ENCODE peak calls at places on chromosomes 16 and 17, in five cellular contexts. O is activated T-cell treated with anti-CD3 and anti-CD28 coated beads, Interleukin-2, amount 50 U/mL, for 4 hours; P is GM23338; Q is H54; G is A549. T is an unnamed sample.

GRCh38 chr17:7894866-7895265 is 6.3 kb downstream of the CHD3 start:
- DNase-seq in O (no peak), Q (no peak), G (no peak), P (no peak), T (no peak)

GRCh38 chr16:30570621-30571443 is 682 bp downstream of the ZNF688 start:
- DNase-seq in P (peak), Q (no peak), G (no peak), O (no peak), T (no peak)

GRCh38 chr16:54482892-54483574 is 196.4 kb upstream of the IRX3 start:
- DNase-seq in Q (no peak), P (no peak), G (no peak), O (no peak), T (no peak)

GRCh38 chr16:29011112-29011511 is 26.3 kb downstream of the LAT start:
- DNase-seq in G (no peak), Q (no peak), O (no peak), P (peak), T (no peak)

GRCh38 chr17:55706808-55707773 is 15.6 kb downstream of the TMEM100 start:
- DNase-seq in G (no peak), P (peak), Q (no peak), O (no peak), T (no peak)

GRCh38 chr16:28149016-28149888 is 62.5 kb downstream of the XPO6 start:
- DNase-seq in P (no peak), O (no peak), G (no peak), Q (no peak), T (no peak)

GRCh38 chr17:8283356-8283755 is 5.1 kb upstream of the RANGRF start:
- DNase-seq in P (no peak), G (no peak), O (no peak), Q (no peak), T (no peak)

GRCh38 chr16:28984091-28984490 is 761 bp upstream of the LAT start:
- DNase-seq in Q (no peak), O (no peak), P (no peak), G (no peak), T (no peak)

GRCh38 chr17:77495575-77495974 is 354.8 kb downstream of the SEC14L1 start:
- DNase-seq in P (no peak), O (no peak), Q (no peak), G (no peak), T (no peak)

GRCh38 chr17:57676543-57676942 is 68.6 kb downstream of the CCDC182 start:
- DNase-seq in O (no peak), G (no peak), P (no peak), Q (no peak), T (no peak)

GRCh38 chr17:30188211-30188939 is 47.1 kb downstream of the SLC6A4 start:
- DNase-seq in P (no peak), O (no peak), G (no peak), Q (no peak), T (no peak)

GRCh38 chr16:3907586-3907985 is 27.1 kb upstream of the CREBBP start:
- DNase-seq in Q (no peak), O (no peak), G (no peak), P (peak), T (no peak)

GRCh38 chr16:35753559-35754390 is 2294.4 kb downstream of the TP53TG3F start:
- DNase-seq in G (no peak), P (no peak), O (no peak), Q (no peak), T (no peak)

GRCh38 chr17:6995500-6996255 is at the start of gene ALOX12:
- DNase-seq in G (no peak), P (peak), O (no peak), Q (no peak), T (no peak)

GRCh38 chr17:78723001-78723796 is 58.9 kb downstream of the CYTH1 start:
- DNase-seq in Q (no peak), P (peak), G (no peak), O (no peak), T (no peak)

GRCh38 chr17:77182205-77182604 is 41.4 kb downstream of the SEC14L1 start:
- DNase-seq in G (no peak), P (no peak), Q (no peak), O (no peak), T (no peak)

GRCh38 chr17:81057079-81057730 is 22.3 kb downstream of the BAIAP2 start:
- DNase-seq in O (no peak), G (peak), P (no peak), Q (peak), T (peak)

GRCh38 chr17:76452102-76452645 is 778 bp downstream of the UBE2O start:
- DNase-seq in G (no peak), Q (no peak), O (no peak), P (no peak), T (no peak)

GRCh38 chr17:7445011-7445927 is at the start of gene CHRNB1:
- DNase-seq in G (peak), P (peak), Q (no peak), O (no peak), T (peak)

GRCh38 chr17:8073627-8074485 is 13.7 kb downstream of the ALOX12B start:
- DNase-seq in P (peak), G (peak), Q (peak), O (peak), T (peak)

GRCh38 chr17:836154-836553 is 54.0 kb downstream of the MRM3 start:
- DNase-seq in O (no peak), Q (no peak), P (peak), G (no peak), T (no peak)

GRCh38 chr17:44331249-44331760 is 6.7 kb upstream of the SLC25A39 start:
- DNase-seq in G (peak), Q (no peak), O (peak), P (peak), T (peak)

GRCh38 chr16:55526448-55526847 is 17.6 kb downstream of the LPCAT2 start:
- DNase-seq in P (no peak), Q (no peak), O (no peak), G (no peak), T (no peak)

GRCh38 chr16:79334127-79334526 is 266.4 kb downstream of the MAF start:
- DNase-seq in Q (peak), P (peak), G (peak), O (no peak), T (no peak)

GRCh38 chr17:7217113-7217987 is 2.3 kb downstream of the DLG4 start:
- DNase-seq in Q (peak), P (peak), G (peak), O (no peak), T (no peak)

GRCh38 chr17:82367724-82368524 is 3.6 kb upstream of the UTS2R start:
- DNase-seq in Q (no peak), P (peak), G (peak), O (no peak), T (no peak)

T was measured in PC-9.